ENCODE peak calls at places on chromosomes 7 and 10, in five cellular contexts. One of them, this sample, is unnamed.
A peak's percentile ranks its signal among the peaks of the same experiment; 100 is the strongest.

GRCh38 chr10:34850036-34850435 is 34.9 kb upstream of the PARD3 start:
- DNase-seq in NCI-H1092 treated with DMSO at 0.1 percent for 48 hours: no peak
- DNase-seq in cardiac septum: no peak
- DNase-seq in GM12865: no peak
- DNase-seq in activated CD4-positive, alpha-beta T cell treated with anti-CD3 and anti-CD28 coated beads, Interleukin-2, amount 10 ng/mL, durations not matched to agents 7 days and 5 days: no peak
- DNase-seq in this sample: no peak

GRCh38 chr7:138460176-138460648 is at the start of gene TRIM24:
- DNase-seq in NCI-H1092 treated with DMSO at 0.1 percent for 48 hours: peak; percentile 100
- DNase-seq in cardiac septum: peak; percentile 98
- DNase-seq in GM12865: no peak
- DNase-seq in activated CD4-positive, alpha-beta T cell treated with anti-CD3 and anti-CD28 coated beads, Interleukin-2, amount 10 ng/mL, durations not matched to agents 7 days and 5 days: peak; percentile 96
- DNase-seq in this sample: peak; percentile 93

GRCh38 chr10:50512743-50513416 is 110.9 kb downstream of the SGMS1 start:
- DNase-seq in GM12865: peak; percentile 89
- DNase-seq in activated CD4-positive, alpha-beta T cell treated with anti-CD3 and anti-CD28 coated beads, Interleukin-2, amount 10 ng/mL, durations not matched to agents 7 days and 5 days: peak; percentile 54
- DNase-seq in cardiac septum: no peak
- DNase-seq in NCI-H1092 treated with DMSO at 0.1 percent for 48 hours: no peak
- DNase-seq in this sample: no peak

GRCh38 chr7:117816727-117817126 is 56.5 kb downstream of the CTTNBP2 start:
- DNase-seq in NCI-H1092 treated with DMSO at 0.1 percent for 48 hours: no peak
- DNase-seq in activated CD4-positive, alpha-beta T cell treated with anti-CD3 and anti-CD28 coated beads, Interleukin-2, amount 10 ng/mL, durations not matched to agents 7 days and 5 days: no peak
- DNase-seq in GM12865: no peak
- DNase-seq in cardiac septum: no peak
- DNase-seq in this sample: no peak

GRCh38 chr10:119680668-119681070 is 29.5 kb downstream of the BAG3 start:
- DNase-seq in GM12865: no peak
- DNase-seq in activated CD4-positive, alpha-beta T cell treated with anti-CD3 and anti-CD28 coated beads, Interleukin-2, amount 10 ng/mL, durations not matched to agents 7 days and 5 days: no peak
- DNase-seq in cardiac septum: no peak
- DNase-seq in NCI-H1092 treated with DMSO at 0.1 percent for 48 hours: no peak
- DNase-seq in this sample: peak; percentile 50

GRCh38 chr10:14146501-14146900 is 184.2 kb downstream of the FRMD4A start:
- DNase-seq in activated CD4-positive, alpha-beta T cell treated with anti-CD3 and anti-CD28 coated beads, Interleukin-2, amount 10 ng/mL, durations not matched to agents 7 days and 5 days: no peak
- DNase-seq in cardiac septum: no peak
- DNase-seq in NCI-H1092 treated with DMSO at 0.1 percent for 48 hours: no peak
- DNase-seq in GM12865: no peak
- DNase-seq in this sample: no peak

GRCh38 chr7:134044682-134045081 is 82.5 kb upstream of the LRGUK start:
- DNase-seq in activated CD4-positive, alpha-beta T cell treated with anti-CD3 and anti-CD28 coated beads, Interleukin-2, amount 10 ng/mL, durations not matched to agents 7 days and 5 days: no peak
- DNase-seq in cardiac septum: no peak
- DNase-seq in NCI-H1092 treated with DMSO at 0.1 percent for 48 hours: no peak
- DNase-seq in GM12865: no peak
- DNase-seq in this sample: no peak

GRCh38 chr10:77877461-77878344 is 48.9 kb downstream of the DLG5 start:
- DNase-seq in GM12865: peak; percentile 61
- DNase-seq in NCI-H1092 treated with DMSO at 0.1 percent for 48 hours: no peak
- DNase-seq in activated CD4-positive, alpha-beta T cell treated with anti-CD3 and anti-CD28 coated beads, Interleukin-2, amount 10 ng/mL, durations not matched to agents 7 days and 5 days: no peak
- DNase-seq in cardiac septum: no peak
- DNase-seq in this sample: peak; percentile 64

GRCh38 chr10:15898046-15898445 is 37.7 kb upstream of the MINDY3 start:
- DNase-seq in NCI-H1092 treated with DMSO at 0.1 percent for 48 hours: no peak
- DNase-seq in activated CD4-positive, alpha-beta T cell treated with anti-CD3 and anti-CD28 coated beads, Interleukin-2, amount 10 ng/mL, durations not matched to agents 7 days and 5 days: no peak
- DNase-seq in cardiac septum: no peak
- DNase-seq in GM12865: peak; percentile 3
- DNase-seq in this sample: no peak

GRCh38 chr10:118810796-118811195 is 56.0 kb upstream of the CACUL1 start:
- DNase-seq in GM12865: no peak
- DNase-seq in NCI-H1092 treated with DMSO at 0.1 percent for 48 hours: no peak
- DNase-seq in cardiac septum: peak; percentile 22
- DNase-seq in activated CD4-positive, alpha-beta T cell treated with anti-CD3 and anti-CD28 coated beads, Interleukin-2, amount 10 ng/mL, durations not matched to agents 7 days and 5 days: no peak
- DNase-seq in this sample: no peak

GRCh38 chr7:47643716-47644400 is 61.9 kb upstream of the TNS3 start:
- DNase-seq in cardiac septum: peak; percentile 19
- DNase-seq in GM12865: no peak
- DNase-seq in NCI-H1092 treated with DMSO at 0.1 percent for 48 hours: no peak
- DNase-seq in activated CD4-positive, alpha-beta T cell treated with anti-CD3 and anti-CD28 coated beads, Interleukin-2, amount 10 ng/mL, durations not matched to agents 7 days and 5 days: no peak
- DNase-seq in this sample: no peak

GRCh38 chr7:105270117-105270516 is 118.6 kb downstream of the SRPK2 start:
- DNase-seq in NCI-H1092 treated with DMSO at 0.1 percent for 48 hours: no peak
- DNase-seq in cardiac septum: no peak
- DNase-seq in activated CD4-positive, alpha-beta T cell treated with anti-CD3 and anti-CD28 coated beads, Interleukin-2, amount 10 ng/mL, durations not matched to agents 7 days and 5 days: no peak
- DNase-seq in GM12865: no peak
- DNase-seq in this sample: no peak

GRCh38 chr7:30914611-30915601 is 3.3 kb downstream of the AQP1 start:
- DNase-seq in activated CD4-positive, alpha-beta T cell treated with anti-CD3 and anti-CD28 coated beads, Interleukin-2, amount 10 ng/mL, durations not matched to agents 7 days and 5 days: no peak
- DNase-seq in GM12865: no peak
- DNase-seq in NCI-H1092 treated with DMSO at 0.1 percent for 48 hours: no peak
- DNase-seq in cardiac septum: no peak
- DNase-seq in this sample: peak; percentile 61

GRCh38 chr7:104272767-104273384 is 55.5 kb upstream of the LHFPL3 start:
- DNase-seq in cardiac septum: no peak
- DNase-seq in NCI-H1092 treated with DMSO at 0.1 percent for 48 hours: peak; percentile 65
- DNase-seq in GM12865: peak; percentile 53
- DNase-seq in activated CD4-positive, alpha-beta T cell treated with anti-CD3 and anti-CD28 coated beads, Interleukin-2, amount 10 ng/mL, durations not matched to agents 7 days and 5 days: peak; percentile 9
- DNase-seq in this sample: no peak

GRCh38 chr10:19332304-19332703 is 283.7 kb downstream of the MALRD1 start:
- DNase-seq in GM12865: no peak
- DNase-seq in cardiac septum: no peak
- DNase-seq in NCI-H1092 treated with DMSO at 0.1 percent for 48 hours: no peak
- DNase-seq in activated CD4-positive, alpha-beta T cell treated with anti-CD3 and anti-CD28 coated beads, Interleukin-2, amount 10 ng/mL, durations not matched to agents 7 days and 5 days: no peak
- DNase-seq in this sample: no peak

GRCh38 chr10:5446390-5446926 is 34.1 kb downstream of the NET1 start:
- DNase-seq in activated CD4-positive, alpha-beta T cell treated with anti-CD3 and anti-CD28 coated beads, Interleukin-2, amount 10 ng/mL, durations not matched to agents 7 days and 5 days: peak; percentile 85
- DNase-seq in cardiac septum: peak; percentile 93
- DNase-seq in NCI-H1092 treated with DMSO at 0.1 percent for 48 hours: peak; percentile 86
- DNase-seq in GM12865: peak; percentile 74
- DNase-seq in this sample: peak; percentile 84

GRCh38 chr7:30598121-30598876 is 3.6 kb downstream of the GARS1 start:
- DNase-seq in activated CD4-positive, alpha-beta T cell treated with anti-CD3 and anti-CD28 coated beads, Interleukin-2, amount 10 ng/mL, durations not matched to agents 7 days and 5 days: no peak
- DNase-seq in cardiac septum: no peak
- DNase-seq in NCI-H1092 treated with DMSO at 0.1 percent for 48 hours: no peak
- DNase-seq in GM12865: no peak
- DNase-seq in this sample: no peak

GRCh38 chr10:6924166-6924565 is 344.1 kb upstream of the PRKCQ start:
- DNase-seq in cardiac septum: no peak
- DNase-seq in GM12865: no peak
- DNase-seq in activated CD4-positive, alpha-beta T cell treated with anti-CD3 and anti-CD28 coated beads, Interleukin-2, amount 10 ng/mL, durations not matched to agents 7 days and 5 days: no peak
- DNase-seq in NCI-H1092 treated with DMSO at 0.1 percent for 48 hours: no peak
- DNase-seq in this sample: peak; percentile 8

GRCh38 chr7:289756-290553 is at the start of gene FOXL3:
- DNase-seq in GM12865: no peak
- DNase-seq in activated CD4-positive, alpha-beta T cell treated with anti-CD3 and anti-CD28 coated beads, Interleukin-2, amount 10 ng/mL, durations not matched to agents 7 days and 5 days: no peak
- DNase-seq in NCI-H1092 treated with DMSO at 0.1 percent for 48 hours: no peak
- DNase-seq in cardiac septum: no peak
- DNase-seq in this sample: no peak

GRCh38 chr7:40372031-40372430 is 237.2 kb downstream of the SUGCT start:
- DNase-seq in GM12865: no peak
- DNase-seq in NCI-H1092 treated with DMSO at 0.1 percent for 48 hours: no peak
- DNase-seq in cardiac septum: no peak
- DNase-seq in activated CD4-positive, alpha-beta T cell treated with anti-CD3 and anti-CD28 coated beads, Interleukin-2, amount 10 ng/mL, durations not matched to agents 7 days and 5 days: no peak
- DNase-seq in this sample: no peak

GRCh38 chr10:124378271-124378670 is 40.5 kb downstream of the OAT start:
- DNase-seq in cardiac septum: no peak
- DNase-seq in GM12865: no peak
- DNase-seq in activated CD4-positive, alpha-beta T cell treated with anti-CD3 and anti-CD28 coated beads, Interleukin-2, amount 10 ng/mL, durations not matched to agents 7 days and 5 days: no peak
- DNase-seq in NCI-H1092 treated with DMSO at 0.1 percent for 48 hours: no peak
- DNase-seq in this sample: no peak

GRCh38 chr10:103481974-103482531 is 3.0 kb upstream of the CALHM3 start:
- DNase-seq in cardiac septum: no peak
- DNase-seq in NCI-H1092 treated with DMSO at 0.1 percent for 48 hours: peak; percentile 50
- DNase-seq in activated CD4-positive, alpha-beta T cell treated with anti-CD3 and anti-CD28 coated beads, Interleukin-2, amount 10 ng/mL, durations not matched to agents 7 days and 5 days: peak; percentile 74
- DNase-seq in GM12865: peak; percentile 89
- DNase-seq in this sample: no peak

This sample was measured in MG63.